ENCODE peak calls at places on chromosomes 6 and 20, in ten cellular contexts. P is upper lobe of right lung; X is NCI-H1417; S is naive thymus-derived CD4-positive, alpha-beta T cell; Q is bronchial epithelial cell; W is A172; A is CD8-positive, alpha-beta T cell; E is NCI-H460; O is CD8-positive, alpha-beta memory T cell; I is NCI-H1092. L is an unnamed sample.

GRCh38 chr20:37417857-37418501 is 72.0 kb downstream of the SRC start:
- DNase-seq in X (no peak), Q (no peak), A (no peak), I (no peak), E (no peak), S (no peak), P (no peak), O (no peak), W (no peak), L (no peak)

GRCh38 chr6:56692586-56693245 is 50.0 kb upstream of the DST start:
- DNase-seq in P (no peak), Q (no peak), E (no peak), S (no peak), W (peak), X (no peak), O (no peak), I (no peak), A (no peak), L (no peak)

GRCh38 chr20:53949319-53949839 is 121.0 kb downstream of the BCAS1 start:
- DNase-seq in I (no peak), E (no peak), W (peak), O (peak), S (peak), A (peak), X (no peak), Q (peak), P (peak), L (no peak)

GRCh38 chr6:36592221-36592655 is 1.9 kb upstream of the SRSF3 start:
- DNase-seq in W (no peak), S (no peak), X (no peak), P (no peak), E (no peak), Q (no peak), O (no peak), I (no peak), A (no peak), L (no peak)

GRCh38 chr20:51529758-51530157 is 12.8 kb downstream of the NFATC2 start:
- DNase-seq in O (peak), W (no peak), E (no peak), I (no peak), X (no peak), P (no peak), S (no peak), A (peak), Q (no peak), L (no peak)

GRCh38 chr20:32727663-32728062 is 15.6 kb downstream of the COMMD7 start:
- DNase-seq in X (no peak), I (no peak), Q (no peak), P (no peak), W (peak), S (no peak), E (no peak), A (no peak), O (no peak), L (no peak)

GRCh38 chr6:11198663-11199603 is 33.5 kb downstream of the NEDD9 start:
- DNase-seq in X (no peak), I (no peak), A (peak), Q (no peak), W (no peak), O (peak), P (no peak), S (peak), E (no peak), L (no peak)

GRCh38 chr20:61263084-61263695 is 11.1 kb downstream of the CDH4 start:
- DNase-seq in A (peak), X (peak), O (no peak), I (no peak), E (peak), W (no peak), Q (no peak), S (no peak), P (no peak), L (peak)